ENCODE peak calls at places on chromosomes 6 and 20, in four cellular contexts. Q, P, K and H are unnamed samples.

GRCh38 chr20:38497246-38497645 is 24.6 kb downstream of the RALGAPB start:
- DNase-seq in Q (no peak), K (no peak), P (no peak), H (no peak)

GRCh38 chr20:58001381-58001780 is 227.1 kb downstream of the ANKRD60 start:
- DNase-seq in Q (no peak), K (no peak), P (peak), H (no peak)

GRCh38 chr20:37670426-37670825 is 23.4 kb upstream of the CTNNBL1 start:
- DNase-seq in K (peak), P (no peak), Q (no peak), H (no peak)

GRCh38 chr6:143024977-143025376 is 35.7 kb upstream of the AIG1 start:
- DNase-seq in Q (no peak), P (no peak), K (no peak), H (no peak)

GRCh38 chr6:169825558-169826225 is 74.3 kb downstream of the ERMARD start:
- DNase-seq in K (no peak), Q (no peak), P (peak), H (no peak)

GRCh38 chr20:32564921-32565734 is 20.0 kb downstream of the NOL4L start:
- DNase-seq in K (no peak), P (peak), Q (no peak), H (no peak)

GRCh38 chr6:47292944-47293343 is 16.8 kb downstream of the TNFRSF21 start:
- DNase-seq in Q (no peak), K (no peak), P (no peak), H (no peak)

GRCh38 chr20:18957328-18957727 is 143.7 kb downstream of the SCP2D1 start:
- DNase-seq in Q (no peak), K (no peak), P (no peak), H (no peak)

GRCh38 chr6:132316970-132317369 is 84.3 kb downstream of the MOXD1 start:
- DNase-seq in P (no peak), Q (no peak), K (no peak), H (no peak)

GRCh38 chr20:15654208-15654649 is 919.0 kb downstream of the KIF16B start:
- DNase-seq in Q (peak), P (no peak), K (no peak), H (peak)

GRCh38 chr6:127582777-127583462 is 5.9 kb downstream of the C6orf58 start:
- DNase-seq in K (no peak), P (no peak), Q (no peak), H (no peak)

GRCh38 chr20:49590163-49591017 is 22.5 kb upstream of the PTGIS start:
- DNase-seq in Q (no peak), P (no peak), K (no peak), H (no peak)

GRCh38 chr6:38806271-38806670 is 91.2 kb downstream of the DNAH8 start:
- DNase-seq in P (no peak), Q (no peak), K (no peak), H (no peak)

GRCh38 chr6:107523054-107523791 is 33.3 kb downstream of the SOBP start:
- DNase-seq in K (peak), P (no peak), Q (no peak), H (no peak)

GRCh38 chr6:10537726-10538125 is 16.6 kb downstream of the GCNT2 start:
- DNase-seq in K (no peak), P (no peak), Q (no peak), H (no peak)

GRCh38 chr6:7604506-7604905 is 14.5 kb downstream of the SNRNP48 start:
- DNase-seq in K (no peak), P (no peak), Q (no peak), H (no peak)

GRCh38 chr20:13638496-13639477 is at the start of gene TASP1:
- DNase-seq in K (peak), P (peak), Q (peak), H (peak)

GRCh38 chr20:33645072-33645358 is 17.1 kb upstream of the C20orf144 start:
- DNase-seq in P (no peak), Q (no peak), K (no peak), H (peak)

GRCh38 chr20:33646191-33646590 is 15.9 kb upstream of the C20orf144 start:
- DNase-seq in Q (no peak), P (no peak), K (no peak), H (no peak)

GRCh38 chr20:33647603-33648395 is 14.3 kb upstream of the C20orf144 start:
- DNase-seq in K (no peak), Q (no peak), P (no peak), H (peak)

GRCh38 chr20:33645421-33645820 is 16.7 kb upstream of the C20orf144 start:
- DNase-seq in K (no peak), P (no peak), Q (no peak), H (no peak)

GRCh38 chr20:33644313-33645071 is 17.6 kb upstream of the C20orf144 start:
- DNase-seq in P (no peak), K (peak), Q (no peak), H (no peak)
- TF ChIP-seq POLR2AphosphoS5 in P (no peak), K (no peak), Q (no peak), H (no peak)

GRCh38 chr6:110392727-110393126 is 22.6 kb downstream of the DDO start:
- DNase-seq in K (peak), Q (no peak), P (no peak), H (no peak)
- TF ChIP-seq CTCF in K (no peak), Q (peak), P (no peak), H (no peak)

GRCh38 chr6:111662192-111662793 is 56.6 kb upstream of the TRAF3IP2 start:
- DNase-seq in K (no peak), Q (no peak), P (no peak), H (no peak)
- H3K27ac ChIP-seq in K (peak), Q (no peak), P (peak), H (peak)

DNA sequence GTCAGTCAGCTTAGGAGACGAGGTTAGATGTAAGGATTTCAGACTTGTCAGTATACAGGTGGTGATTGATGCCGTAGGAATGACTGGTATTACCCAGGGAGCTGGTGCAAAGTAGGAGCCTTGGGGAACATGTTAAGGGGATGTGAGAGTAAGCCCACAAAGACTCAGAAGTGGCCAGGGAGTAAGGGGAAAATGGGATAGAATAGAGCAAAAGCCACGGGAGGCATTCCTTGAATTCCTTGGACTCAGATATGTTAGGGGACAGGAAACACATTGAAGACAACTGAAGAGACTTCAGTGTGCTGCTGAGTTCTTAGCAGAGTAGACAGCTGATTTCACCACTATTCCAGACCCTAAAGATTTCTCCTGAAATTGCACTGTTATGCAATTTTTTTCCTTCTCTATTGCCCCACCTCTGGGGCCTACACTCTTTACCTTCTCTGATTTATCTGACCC is 1.2 kb upstream of the ACAT2 start:
- DNase-seq in Q (peak), K (no peak), P (no peak), H (no peak)
- TF ChIP-seq POLR2AphosphoS5 in Q (peak), K (no peak), P (no peak), H (no peak)

DNA sequence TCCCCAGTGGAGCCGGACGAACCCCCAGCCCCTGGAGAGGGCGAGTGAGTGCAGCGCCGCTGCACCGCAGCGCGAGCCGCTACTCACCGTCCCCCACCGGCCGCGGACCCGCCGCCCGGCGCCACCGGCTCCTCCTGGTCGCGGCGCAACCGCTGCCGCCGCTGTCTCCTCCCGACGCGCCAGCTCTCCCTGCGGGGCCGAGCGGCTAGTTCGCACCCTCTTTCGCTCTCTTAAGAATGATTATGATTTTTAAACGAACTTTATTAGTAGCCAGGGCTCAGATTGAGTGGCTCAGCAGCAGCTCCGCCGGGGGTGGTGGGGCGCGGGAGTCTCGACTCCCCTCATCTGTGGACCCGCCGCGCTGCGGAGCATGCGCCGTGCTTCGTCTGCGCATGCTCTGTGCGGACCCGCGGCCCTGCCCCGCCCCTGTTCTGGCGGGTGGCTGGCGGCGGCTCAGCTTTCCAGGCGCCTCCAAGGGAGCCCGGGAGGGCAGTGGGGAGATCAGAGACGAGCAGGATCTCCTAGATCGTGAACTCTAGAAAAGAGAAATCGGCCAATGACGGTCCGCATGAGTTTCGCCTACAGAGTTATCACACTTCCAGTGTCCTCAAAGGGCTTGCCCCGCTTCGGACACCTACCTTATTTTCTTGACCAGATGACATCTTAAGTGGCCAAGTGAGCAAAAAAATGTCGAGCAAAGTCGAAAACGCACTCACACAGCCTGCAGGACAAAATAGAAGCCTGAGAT is at the start of gene RAB23:
- DNase-seq in P (peak), Q (peak), K (peak), H (peak)
- TF ChIP-seq CTCF in P (no peak), Q (no peak), K (peak), H (no peak)

GRCh38 chr6:36598739-36599318 is 4.7 kb downstream of the SRSF3 start:
- DNase-seq in Q (no peak), P (no peak), K (no peak), H (no peak)
- H3K27ac ChIP-seq in Q (no peak), P (peak), K (no peak), H (peak)

GRCh38 chr6:151379933-151380847 is 11.2 kb downstream of the ZBTB2 start:
- DNase-seq in K (peak), Q (no peak), P (no peak), H (no peak)
- TF ChIP-seq POLR2AphosphoS5 in K (no peak), Q (no peak), P (no peak), H (no peak)

GRCh38 chr6:163640641-163641040 is 226.1 kb downstream of the QKI start:
- DNase-seq in K (peak), P (no peak), Q (no peak), H (no peak)
- TF ChIP-seq CTCF in K (no peak), P (no peak), Q (no peak), H (no peak)

GRCh38 chr6:17281497-17282481 is 628 bp downstream of the RBM24 start:
- DNase-seq in P (no peak), Q (no peak), K (peak), H (no peak)
- H3K27ac ChIP-seq in P (no peak), Q (no peak), K (peak), H (peak)